ENCODE peak calls at places on chromosome 21, in five cellular contexts. S, P, O, G and U are unnamed samples.

GRCh38 chr21:17869115-17869514 is 50.0 kb upstream of the C21orf91 start:
- DNase-seq in O (no peak), G (no peak), P (no peak), S (no peak), U (no peak)

GRCh38 chr21:16532841-16533240 is 803.1 kb downstream of the USP25 start:
- DNase-seq in O (peak; percentile 18), G (no peak), P (no peak), S (no peak), U (no peak)

GRCh38 chr21:26795866-26796329 is 49.3 kb downstream of the ADAMTS1 start:
- DNase-seq in S (no peak), O (peak; percentile 6), G (peak; percentile 4), P (peak; percentile 73), U (peak; percentile 79)

GRCh38 chr21:44006656-44007055 is 5.5 kb upstream of the TRAPPC10 start:
- DNase-seq in O (no peak), S (no peak), P (peak; percentile 74), G (no peak), U (no peak)

GRCh38 chr21:34707876-34708325 is 39.1 kb downstream of the CLIC6 start:
- DNase-seq in P (no peak), G (no peak), O (no peak), S (no peak), U (no peak)

GRCh38 chr21:39648879-39649278 is 36.1 kb downstream of the B3GALT5 start:
- DNase-seq in O (no peak), P (no peak), S (no peak), G (no peak), U (no peak)

GRCh38 chr21:18499761-18500376 is 96.3 kb upstream of the TMPRSS15 start:
- DNase-seq in O (peak; percentile 35), G (no peak), S (peak; percentile 64), P (no peak), U (peak; percentile 69)

GRCh38 chr21:44368711-44369446 is 15.5 kb downstream of the TRPM2 start:
- DNase-seq in O (no peak), S (no peak), G (peak; percentile 21), P (no peak), U (peak; percentile 8)

GRCh38 chr21:15472108-15472507 is 257.7 kb upstream of the USP25 start:
- DNase-seq in G (no peak), P (no peak), O (no peak), S (no peak), U (no peak)

GRCh38 chr21:43311303-43311817 is 115.6 kb downstream of the SIK1 start:
- DNase-seq in P (peak; percentile 2), S (no peak), O (no peak), G (no peak), U (no peak)

GRCh38 chr21:25171438-25171837 is 435.8 kb downstream of the MRPL39 start:
- DNase-seq in P (no peak), G (no peak), S (no peak), O (no peak), U (no peak)

GRCh38 chr21:25273945-25274344 is 333.3 kb downstream of the MRPL39 start:
- DNase-seq in G (no peak), P (no peak), S (no peak), O (no peak), U (no peak)

GRCh38 chr21:25818156-25818950 is 83.6 kb downstream of the GABPA start:
- DNase-seq in O (no peak), P (no peak), S (no peak), G (no peak), U (no peak)

DNA sequence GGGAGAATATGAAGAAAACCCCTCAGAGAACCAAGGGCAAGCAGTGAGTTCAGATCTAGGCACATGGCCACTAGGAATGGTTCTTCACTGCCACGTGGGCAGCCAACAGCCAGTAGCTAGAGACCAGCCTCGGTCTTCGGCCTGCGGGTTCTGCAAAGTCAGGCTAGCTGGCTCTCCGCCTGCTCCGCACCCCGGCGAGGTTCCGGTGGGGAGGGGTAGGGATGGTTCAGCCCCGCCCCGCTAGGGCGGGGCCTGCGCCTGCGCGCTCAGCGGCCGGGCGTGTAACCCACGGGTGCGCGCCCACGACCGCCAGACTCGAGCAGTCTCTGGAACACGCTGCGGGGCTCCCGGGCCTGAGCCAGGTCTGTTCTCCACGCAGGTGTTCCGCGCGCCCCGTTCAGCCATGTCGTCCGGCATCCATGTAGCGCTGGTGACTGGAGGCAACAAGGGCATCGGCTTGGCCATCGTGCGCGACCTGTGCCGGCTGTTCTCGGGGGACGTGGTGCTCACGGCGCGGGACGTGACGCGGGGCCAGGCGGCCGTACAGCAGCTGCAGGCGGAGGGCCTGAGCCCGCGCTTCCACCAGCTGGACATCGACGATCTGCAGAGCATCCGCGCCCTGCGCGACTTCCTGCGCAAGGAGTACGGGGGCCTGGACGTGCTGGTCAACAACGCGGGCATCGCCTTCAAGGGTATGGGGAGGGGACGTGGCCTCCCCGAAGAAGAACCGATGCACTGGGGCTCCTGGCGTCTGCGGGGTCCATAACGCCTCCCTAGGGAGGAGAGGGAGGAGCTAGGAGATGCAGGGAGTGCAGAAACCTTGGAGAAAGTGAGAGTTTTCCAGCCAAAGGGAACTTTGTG is at the start of gene CBR1:
- DNase-seq in P (peak; percentile 97), O (peak; percentile 74), S (peak; percentile 87), G (peak; percentile 65), U (peak; percentile 74)
- H3K4me3 ChIP-seq in P (peak within 1 kb of the TSS; percentile 59), O (peak within 1 kb of the TSS; percentile 54), S (peak within 1 kb of the TSS; percentile 43), G (peak within 1 kb of the TSS; percentile 94), U (peak within 1 kb of the TSS; percentile 81)

DNA sequence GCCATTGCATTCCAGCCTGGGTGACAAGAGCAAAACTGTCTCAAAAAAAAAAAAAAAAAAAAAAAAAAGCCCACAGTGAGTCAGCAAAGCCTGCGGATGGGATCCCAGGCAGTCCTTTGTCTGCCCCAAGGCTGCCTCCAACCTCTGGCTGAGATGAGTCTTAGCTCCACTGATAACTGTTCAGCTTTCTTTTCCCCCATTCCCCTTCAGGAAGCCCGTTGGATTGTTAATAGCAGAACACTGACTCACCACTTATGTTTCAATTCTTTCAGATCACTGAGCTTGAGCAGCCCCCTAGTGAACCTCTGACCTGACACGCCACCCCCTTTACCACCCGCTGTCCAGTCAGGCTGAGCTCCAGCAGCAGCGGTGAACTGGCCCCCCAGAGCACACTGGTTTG is 57.5 kb downstream of the ERG start:
- DNase-seq in G (peak; percentile 25), O (peak; percentile 89), S (peak; percentile 34), P (no peak), U (no peak)
- H3K27ac ChIP-seq in G (peak overlapping the region; percentile 65), O (peak overlapping the region; percentile 73), S (no peak overlapping the region), P (no peak overlapping the region), U (no peak overlapping the region)

DNA sequence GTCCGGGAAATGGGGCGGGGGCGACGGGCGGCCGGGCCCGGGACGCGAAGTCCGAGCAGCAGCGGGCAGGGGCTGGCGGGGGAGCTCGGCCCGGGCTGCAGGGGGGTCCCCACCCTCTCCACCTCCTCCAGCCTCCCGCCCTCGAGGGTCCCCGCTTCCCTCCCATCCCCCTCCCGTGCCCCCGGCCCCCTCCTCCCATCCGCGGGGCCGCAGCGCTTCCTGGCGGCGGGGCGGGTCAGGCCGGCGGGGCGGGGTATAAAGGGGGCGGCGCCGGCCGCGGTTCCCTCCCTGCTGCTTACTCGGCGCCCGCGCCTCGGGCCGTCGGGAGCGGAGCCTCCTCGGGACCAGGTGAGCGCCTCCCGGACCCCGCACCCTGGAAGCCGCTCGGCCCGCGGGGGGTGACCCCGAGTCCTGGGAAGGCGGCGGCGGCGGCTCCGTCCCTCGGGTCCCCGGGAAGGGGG is at the start of gene COL6A2:
- DNase-seq in P (peak; percentile 79), S (peak; percentile 61), G (peak; percentile 53), O (no peak), U (no peak)
- TF ChIP-seq POLR2A in P (no peak), S (no peak), G (no peak), O (no peak), U (peak; percentile 25)

DNA sequence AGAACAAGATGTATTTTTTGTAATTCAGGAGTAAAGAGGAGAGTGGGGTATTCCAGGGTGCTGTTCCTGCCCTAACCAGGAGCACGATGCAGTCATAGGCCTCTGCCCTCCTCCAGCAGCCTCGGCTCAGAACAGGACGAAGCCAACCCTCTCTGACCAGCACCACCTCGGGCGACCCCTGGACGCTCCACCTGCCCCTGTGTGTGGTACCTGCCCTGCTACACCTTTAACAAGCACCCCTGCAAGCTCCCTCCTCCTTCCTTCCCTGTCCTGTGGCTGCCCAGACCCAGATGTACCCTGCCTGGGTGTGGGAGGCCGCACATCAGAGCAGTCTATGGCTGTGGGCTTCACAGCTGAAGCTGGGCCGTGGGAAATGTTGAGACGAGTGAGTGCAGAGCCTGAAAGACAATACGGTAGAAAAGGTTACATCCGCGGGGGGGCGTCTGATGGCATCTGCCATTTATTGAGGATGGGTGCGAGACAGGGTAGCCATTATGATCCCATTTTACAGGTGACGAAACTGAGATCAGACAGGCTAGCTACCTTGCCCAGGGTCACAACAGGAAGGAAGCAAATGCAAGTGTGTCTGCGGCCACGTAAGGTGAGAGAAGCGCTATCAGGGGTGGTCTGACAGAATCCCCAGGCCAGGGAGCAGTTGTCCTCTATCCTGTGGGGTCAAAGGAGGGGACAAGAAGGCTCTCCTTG is 4.6 kb downstream of the ERG start:
- DNase-seq in G (no peak), P (no peak), S (no peak), O (peak; percentile 48), U (no peak)
- H3K4me3 ChIP-seq in G (no peak overlapping the region), P (no peak overlapping the region), S (no peak overlapping the region), O (peak overlapping the region; percentile 100), U (no peak overlapping the region)

DNA sequence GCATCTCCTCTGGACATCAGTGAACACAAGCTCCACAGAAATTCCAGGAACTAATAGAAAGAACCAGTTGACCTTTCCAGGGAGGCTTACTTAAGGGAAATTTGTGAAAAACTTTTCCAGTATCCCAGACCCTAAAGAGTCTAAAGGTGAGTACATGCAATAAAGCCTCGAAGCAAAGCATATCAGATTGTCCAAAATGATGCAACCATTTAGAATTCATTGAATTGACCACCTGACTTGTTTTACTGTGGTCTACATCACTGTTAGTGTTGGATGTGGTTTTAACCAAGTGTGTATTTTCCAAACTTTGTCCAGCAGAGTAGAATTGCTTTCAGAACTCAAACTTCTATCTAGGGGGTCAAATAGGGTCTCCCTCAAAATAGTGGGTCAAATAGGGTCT is 76.3 kb upstream of the TIAM1 start:
- DNase-seq in G (no peak), O (no peak), S (no peak), P (no peak), U (no peak)
- H3K27ac ChIP-seq in G (no peak overlapping the region), O (no peak overlapping the region), S (no peak overlapping the region), P (no peak overlapping the region), U (no peak overlapping the region)

GRCh38 chr21:33541756-33542639 is at the start of gene GART:
- DNase-seq in O (peak; percentile 82), G (peak; percentile 33), S (peak; percentile 95), P (peak; percentile 89), U (peak; percentile 74)
- TF ChIP-seq POLR2A in O (peak; percentile 67), G (peak; percentile 71), S (peak; percentile 97), P (no peak), U (peak; percentile 78)

GRCh38 chr21:41477641-41478318 is 30.2 kb downstream of the TMPRSS2 start:
- DNase-seq in O (no peak), S (no peak), P (no peak), G (no peak), U (no peak)
- H3K4me3 ChIP-seq in O (no peak overlapping the region), S (no peak overlapping the region), P (no peak overlapping the region), G (no peak overlapping the region), U (no peak overlapping the region)

GRCh38 chr21:29297483-29298347 is 1.0 kb upstream of the BACH1 start:
- DNase-seq in O (no peak), P (no peak), G (no peak), S (no peak), U (no peak)
- H3K27ac ChIP-seq in O (peak overlapping the region; percentile 47), P (peak overlapping the region; percentile 95), G (peak overlapping the region; percentile 88), S (no peak overlapping the region), U (peak overlapping the region; percentile 99)